ENCODE peak calls at places on chromosomes 16 and 17, in six cellular contexts. Y is esophagus muscularis mucosa, T is astrocyte of the cerebellum, E is fibroblast of pulmonary artery, H is body of pancreas, G is mucosa of descending colon. D is an unnamed sample.

GRCh38 chr16:85561248-85562101 is 51.6 kb upstream of the GSE1 start:
- DNase-seq in G (no peak), H (no peak), Y (no peak), T (no peak), E (no peak), D (no peak)

GRCh38 chr16:11224096-11224893 is 31.7 kb downstream of the SOCS1 start:
- DNase-seq in T (no peak), G (peak; percentile 62), E (no peak), Y (peak; percentile 95), H (peak; percentile 56), D (no peak)

GRCh38 chr17:77212833-77213777 is 72.3 kb downstream of the SEC14L1 start:
- DNase-seq in H (no peak), G (no peak), E (no peak), Y (no peak), T (no peak), D (no peak)

GRCh38 chr17:39177256-39177655 is 11.3 kb upstream of the ARL5C start:
- DNase-seq in Y (no peak), G (no peak), E (no peak), H (no peak), T (no peak), D (no peak)

GRCh38 chr17:34081269-34081668 is 173.8 kb upstream of the CCL2 start:
- DNase-seq in H (no peak), E (peak; percentile 17), Y (peak; percentile 3), T (no peak), G (no peak), D (no peak)

GRCh38 chr17:81909966-81910839 is 996 bp downstream of the PCYT2 start:
- DNase-seq in H (peak; percentile 47), Y (no peak), E (no peak), T (no peak), G (no peak), D (no peak)

GRCh38 chr16:65117701-65118448 is 4.0 kb downstream of the CDH11 start:
- DNase-seq in G (peak; percentile 69), E (peak; percentile 91), Y (peak; percentile 91), T (peak; percentile 71), H (peak; percentile 57), D (peak; percentile 1)

GRCh38 chr17:14792751-14793150 is 472.4 kb downstream of the PMP22 start:
- DNase-seq in G (no peak), E (no peak), T (peak; percentile 12), Y (no peak), H (peak; percentile 71), D (no peak)

GRCh38 chr16:28291651-28292626 is at the start of gene SBK1:
- DNase-seq in G (peak; percentile 88), T (no peak), E (peak; percentile 47), Y (no peak), H (peak; percentile 86), D (no peak)

GRCh38 chr17:83154311-83155127 is 75.1 kb downstream of the METRNL start:
- DNase-seq in G (no peak), Y (peak; percentile 82), T (no peak), H (no peak), E (no peak), D (no peak)

GRCh38 chr16:24070851-24071250 is 185.3 kb upstream of the CACNG3 start:
- DNase-seq in H (no peak), T (no peak), Y (no peak), E (peak; percentile 10), G (no peak), D (peak; percentile 24)

GRCh38 chr17:67982034-67982640 is 14.1 kb downstream of the C17orf58 start:
- DNase-seq in T (no peak), Y (no peak), E (no peak), G (no peak), H (no peak), D (no peak)

GRCh38 chr17:4001048-4001590 is 36.9 kb upstream of the ATP2A3 start:
- DNase-seq in G (no peak), H (no peak), T (no peak), Y (no peak), E (no peak), D (no peak)

GRCh38 chr16:53973021-53973420 is 269.1 kb downstream of the FTO start:
- DNase-seq in Y (no peak), T (no peak), H (no peak), E (no peak), G (no peak), D (no peak)

GRCh38 chr17:63476857-63477470 is at the start of gene ACE:
- DNase-seq in T (no peak), G (peak; percentile 90), H (peak; percentile 53), Y (no peak), E (no peak), D (no peak)

GRCh38 chr17:78401246-78401645 is 22.8 kb downstream of the PGS1 start:
- DNase-seq in G (no peak), Y (no peak), T (no peak), E (no peak), H (no peak), D (no peak)

GRCh38 chr17:73163043-73163442 is 1.8 kb upstream of the SSTR2 start:
- DNase-seq in H (no peak), Y (no peak), G (no peak), T (no peak), E (no peak), D (no peak)

GRCh38 chr16:66919569-66920472 is 1.1 kb upstream of the CDH16 start:
- DNase-seq in H (no peak), E (no peak), G (no peak), T (no peak), Y (no peak), D (no peak)

GRCh38 chr17:74156878-74157277 is 46.6 kb upstream of the RPL38 start:
- DNase-seq in H (no peak), E (no peak), Y (peak; percentile 78), T (no peak), G (no peak), D (no peak)

GRCh38 chr17:28576758-28577465 is at the start of gene ALDOC:
- DNase-seq in H (peak; percentile 98), G (peak; percentile 99), E (peak; percentile 91), Y (peak; percentile 98), T (peak; percentile 55), D (peak; percentile 91)

GRCh38 chr16:86988920-86989715 is 328.1 kb downstream of the C16orf95 start:
- DNase-seq in H (no peak), T (no peak), Y (no peak), E (no peak), G (no peak), D (no peak)

GRCh38 chr16:4111748-4112696 is 4.2 kb downstream of the ADCY9 start:
- DNase-seq in E (peak; percentile 34), G (peak; percentile 44), Y (no peak), T (no peak), H (no peak), D (no peak)

DNA sequence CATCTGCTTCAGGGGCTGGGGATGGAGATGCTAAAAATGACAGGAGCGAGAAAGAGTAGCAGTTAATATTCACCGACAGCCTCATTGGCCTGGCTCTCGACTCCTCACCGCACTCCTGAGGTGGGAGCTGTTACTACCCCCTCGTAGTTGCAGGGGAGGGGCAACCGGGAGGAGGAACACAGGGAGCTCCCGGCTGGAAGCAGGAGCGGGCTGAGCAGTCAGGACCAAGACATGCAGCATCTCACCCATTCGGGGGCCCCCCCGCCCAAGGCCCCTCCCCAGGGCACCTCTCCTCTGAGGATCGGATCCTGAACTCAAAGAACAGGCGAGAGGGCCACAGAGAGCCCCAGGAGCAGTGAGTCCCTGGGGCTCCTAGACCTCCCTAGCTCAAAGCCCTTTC is 4.5 kb upstream of the ACSF3 start:
- DNase-seq in H (no peak), G (no peak), Y (no peak), T (no peak), E (no peak), D (no peak)
- H3K4me3 ChIP-seq in H (no peak overlapping the region), G (no peak overlapping the region), Y (no peak overlapping the region), T (no peak overlapping the region), E (no peak overlapping the region), D (no peak overlapping the region)

GRCh38 chr16:14364386-14365199 is 265.5 kb downstream of the PARN start:
- DNase-seq in T (peak; percentile 86), E (peak; percentile 28), G (no peak), H (no peak), Y (no peak), D (no peak)
- TF ChIP-seq CTCF in T (no peak), E (no peak), G (no peak), H (no peak), Y (no peak), D (no peak)

GRCh38 chr17:50199211-50199633 is 2.2 kb downstream of the COL1A1 start:
- DNase-seq in H (no peak), E (peak; percentile 16), Y (no peak), T (no peak), G (peak; percentile 45), D (no peak)
- H3K4me3 ChIP-seq in H (no peak overlapping the region), E (peak overlapping the region; percentile 98), Y (peak overlapping the region; percentile 58), T (peak overlapping the region; percentile 100), G (no peak overlapping the region), D (no peak overlapping the region)

GRCh38 chr16:2528161-2529060 is 2.8 kb downstream of the CEMP1 start:
- DNase-seq in H (no peak), T (no peak), G (peak; percentile 30), Y (no peak), E (no peak), D (no peak)

GRCh38 chr16:2530629-2531318 is 434 bp downstream of the CEMP1 start:
- DNase-seq in T (no peak), E (no peak), G (peak; percentile 57), Y (no peak), H (no peak), D (no peak)

GRCh38 chr16:2527784-2528100 is 3.5 kb downstream of the CEMP1 start:
- DNase-seq in T (no peak), H (no peak), G (peak; percentile 31), E (no peak), Y (no peak), D (no peak)

GRCh38 chr16:2529961-2530628 is 1.1 kb downstream of the CEMP1 start:
- DNase-seq in T (no peak), E (no peak), Y (no peak), H (no peak), G (peak; percentile 37), D (no peak)

GRCh38 chr16:2529061-2529931 is 1.9 kb downstream of the CEMP1 start:
- DNase-seq in G (peak; percentile 41), Y (no peak), H (no peak), E (no peak), T (no peak), D (no peak)
- TF ChIP-seq CTCF in G (no peak), Y (no peak), H (no peak), E (no peak), T (no peak), D (peak; percentile 13)

DNA sequence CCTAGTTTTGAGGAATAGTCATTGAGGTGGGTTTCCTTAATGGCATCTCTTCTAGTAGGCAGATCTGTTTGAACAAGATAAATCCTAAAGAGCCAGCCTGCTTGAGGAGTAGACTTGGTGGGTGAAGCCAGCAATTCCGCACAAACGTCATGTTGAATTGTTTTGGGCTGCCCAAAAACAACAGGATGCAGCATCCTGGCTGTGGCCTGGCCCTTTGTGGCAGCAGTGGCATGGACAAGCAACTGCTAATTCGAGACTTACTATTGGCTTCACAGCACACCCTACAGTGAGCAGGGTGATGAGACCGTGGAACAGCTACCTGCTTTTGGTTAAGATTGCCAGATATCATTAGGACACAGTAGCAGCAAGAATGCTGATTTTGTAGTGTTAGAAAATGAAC is 9.3 kb upstream of the VPS4A start:
- DNase-seq in T (no peak), E (no peak), Y (no peak), H (no peak), G (no peak), D (no peak)
- H3K4me3 ChIP-seq in T (no peak overlapping the region), E (no peak overlapping the region), Y (no peak overlapping the region), H (no peak overlapping the region), G (no peak overlapping the region), D (no peak overlapping the region)

GRCh38 chr16:7086842-7087616 is 245.6 kb upstream of the RBFOX1 start:
- DNase-seq in H (peak; percentile 12), G (peak; percentile 36), E (no peak), Y (no peak), T (no peak), D (no peak)
- TF ChIP-seq CTCF in H (no peak), G (no peak), E (no peak), Y (no peak), T (no peak), D (no peak)

D was measured in GM12864.